ENCODE peak calls at places on chromosomes 11 and 22, in four cellular contexts. C is tibial artery, R is tibial nerve, D is Panc1. U is an unnamed sample.

GRCh38 chr22:50169181-50169759 is 1.3 kb upstream of the PANX2 start:
- DNase-seq in R (no peak), D (no peak), C (no peak), U (no peak)

GRCh38 chr11:73463359-73463758 is 87.2 kb downstream of the RELT start:
- DNase-seq in C (no peak), R (no peak), D (no peak), U (no peak)

GRCh38 chr11:14818779-14819178 is 73.3 kb downstream of the CYP2R1 start:
- DNase-seq in R (no peak), C (no peak), D (no peak), U (no peak)

GRCh38 chr22:17587631-17588030 is 24.3 kb downstream of the SLC25A18 start:
- DNase-seq in C (no peak), R (no peak), D (no peak), U (no peak)

GRCh38 chr11:58922475-58922874 is 16.8 kb upstream of the GLYATL1 start:
- DNase-seq in R (no peak), D (no peak), C (no peak), U (no peak)

GRCh38 chr11:3222941-3223905 is 4.6 kb upstream of the MRGPRG start:
- DNase-seq in C (peak), D (no peak), R (no peak), U (no peak)

GRCh38 chr11:64313491-64314145 is 3.7 kb downstream of the TRMT112 start:
- DNase-seq in R (no peak), C (peak), D (no peak), U (no peak)

GRCh38 chr22:18091916-18092526 is 14.2 kb downstream of the PEX26 start:
- DNase-seq in R (peak), D (no peak), C (no peak), U (no peak)

GRCh38 chr11:128437137-128437536 is 150.2 kb downstream of the ETS1 start:
- DNase-seq in R (no peak), C (no peak), D (no peak), U (no peak)

GRCh38 chr11:128467610-128468041 is 119.7 kb downstream of the ETS1 start:
- DNase-seq in R (no peak), C (peak), D (peak), U (peak)

GRCh38 chr11:57249384-57250319 is 12.6 kb upstream of the APLNR start:
- DNase-seq in D (peak), R (peak), C (no peak), U (peak)

GRCh38 chr11:9090488-9091043 is 833 bp downstream of the SCUBE2 start:
- DNase-seq in C (no peak), R (no peak), D (no peak), U (no peak)

GRCh38 chr22:17972385-17973181 is 51.8 kb downstream of the MICAL3 start:
- DNase-seq in C (no peak), R (no peak), D (no peak), U (peak)

GRCh38 chr11:14981507-14981906 is 9.4 kb upstream of the CALCA start:
- DNase-seq in C (no peak), R (no peak), D (no peak), U (no peak)

GRCh38 chr11:77542296-77542695 is 47.5 kb upstream of the AQP11 start:
- DNase-seq in R (no peak), C (no peak), D (no peak), U (no peak)

GRCh38 chr11:123057604-123058305 is 4.2 kb downstream of the HSPA8 start:
- DNase-seq in C (no peak), D (no peak), R (no peak), U (no peak)

GRCh38 chr11:116537121-116537520 is 235.7 kb downstream of the BUD13 start:
- DNase-seq in R (no peak), C (peak), D (no peak), U (no peak)

GRCh38 chr22:46143491-46144147 is 6.7 kb upstream of the PPARA start:
- DNase-seq in D (no peak), C (peak), R (no peak), U (no peak)

GRCh38 chr11:94519478-94520084 is 7.3 kb downstream of the C11orf97 start:
- DNase-seq in C (no peak), D (no peak), R (peak), U (no peak)

GRCh38 chr22:46678785-46679700 is 58.9 kb downstream of the GRAMD4 start:
- DNase-seq in R (no peak), D (no peak), C (no peak), U (no peak)

GRCh38 chr11:74014880-74015279 is 6.0 kb upstream of the UCP3 start:
- DNase-seq in C (no peak), R (no peak), D (no peak), U (no peak)

GRCh38 chr11:35861191-35861590 is 82.7 kb upstream of the LDLRAD3 start:
- DNase-seq in D (no peak), C (no peak), R (no peak), U (no peak)

GRCh38 chr22:45538284-45538683 is 35.6 kb downstream of the FBLN1 start:
- DNase-seq in C (peak), R (no peak), D (no peak), U (no peak)

GRCh38 chr22:32558681-32559355 is 84.2 kb downstream of the FBXO7 start:
- DNase-seq in R (peak), D (peak), C (peak), U (no peak)

GRCh38 chr11:8080674-8081590 is at the start of gene TUB:
- DNase-seq in D (no peak), R (no peak), C (no peak), U (no peak)

GRCh38 chr22:46845281-46846153 is 83.1 kb downstream of the TBC1D22A start:
- DNase-seq in R (no peak), D (no peak), C (no peak), U (no peak)

GRCh38 chr11:79809487-79809886 is 368.7 kb upstream of the TENM4 start:
- DNase-seq in R (no peak), C (no peak), D (no peak), U (no peak)

GRCh38 chr11:56152333-56152732 is 7.8 kb downstream of the OR8K5 start:
- DNase-seq in D (no peak), C (no peak), R (no peak), U (no peak)

GRCh38 chr11:35856259-35856658 is 87.6 kb upstream of the LDLRAD3 start:
- DNase-seq in D (no peak), C (no peak), R (no peak), U (no peak)

GRCh38 chr11:117284053-117284452 is 7.1 kb upstream of the BACE1-AS start:
- DNase-seq in D (no peak), R (no peak), C (no peak), U (no peak)

GRCh38 chr11:119671048-119671447 is 58.0 kb downstream of the NECTIN1 start:
- DNase-seq in C (no peak), R (peak), D (no peak), U (peak)

GRCh38 chr11:64340671-64341335 is 799 bp downstream of the CCDC88B start:
- DNase-seq in R (peak), C (peak), D (no peak), U (no peak)

GRCh38 chr11:92960886-92961285 is 8.6 kb upstream of the MTNR1B start:
- DNase-seq in D (no peak), C (no peak), R (no peak), U (no peak)

GRCh38 chr11:44625759-44626523 is 60.5 kb downstream of the CD82 start:
- DNase-seq in R (no peak), D (no peak), C (peak), U (no peak)

GRCh38 chr11:17214338-17214737 is 6.6 kb upstream of the PIK3C2A start:
- DNase-seq in C (no peak), R (no peak), D (no peak), U (no peak)

GRCh38 chr22:24727218-24727851 is 47.2 kb downstream of the PIWIL3 start:
- DNase-seq in R (peak), D (peak), C (no peak), U (peak)

GRCh38 chr11:45500457-45500856 is 165.0 kb downstream of the CHST1 start:
- DNase-seq in D (no peak), R (no peak), C (no peak), U (no peak)

GRCh38 chr22:42433754-42434153 is 1.6 kb upstream of the NFAM1 start:
- DNase-seq in R (no peak), C (no peak), D (no peak), U (no peak)

GRCh38 chr22:42432818-42433217 is 615 bp upstream of the NFAM1 start:
- DNase-seq in C (no peak), R (no peak), D (no peak), U (no peak)

GRCh38 chr22:42431401-42432019 is 693 bp downstream of the NFAM1 start:
- DNase-seq in R (no peak), C (no peak), D (no peak), U (no peak)

GRCh38 chr22:42430486-42431125 is 1.6 kb downstream of the NFAM1 start:
- DNase-seq in D (no peak), R (peak), C (no peak), U (no peak)

DNA sequence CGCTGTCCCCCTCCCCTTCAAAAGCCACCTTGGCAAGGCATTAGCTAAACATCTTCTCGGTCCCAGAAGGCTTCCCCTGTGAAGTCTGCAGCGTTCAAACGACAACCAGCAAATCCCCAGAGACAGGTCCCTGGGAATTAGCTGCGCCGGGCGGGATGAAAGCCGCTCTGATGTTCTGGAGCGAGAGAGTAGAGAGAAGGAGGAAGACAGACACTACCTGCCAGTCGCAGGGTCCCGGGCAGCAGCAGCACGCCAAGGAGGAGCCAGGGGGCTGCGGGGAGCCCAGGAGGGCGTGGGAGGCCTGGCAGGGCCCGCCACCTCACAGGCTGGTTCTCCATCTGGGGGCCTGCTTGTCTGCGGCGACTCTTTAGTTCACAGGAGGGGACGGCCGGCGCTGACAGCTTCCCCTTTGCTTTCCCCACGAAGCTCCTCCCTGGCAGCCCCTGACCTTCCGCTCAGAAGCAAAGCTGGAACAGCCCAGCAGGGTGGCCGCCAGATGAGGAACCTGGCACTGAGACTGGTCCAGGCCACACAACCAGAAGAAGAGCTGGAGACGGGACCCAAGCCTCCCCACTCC is at the start of gene NFAM1:
- DNase-seq in R (no peak), C (peak), D (no peak), U (no peak)
- H3K4me3 ChIP-seq in R (peak), C (peak), D (no peak), U (no peak)

GRCh38 chr11:67293090-67293489 is 4.0 kb downstream of the ANKRD13D start:
- DNase-seq in C (no peak), D (no peak), R (no peak), U (no peak)
- TF ChIP-seq CTCF in C (no peak), D (no peak), R (no peak), U (no peak)

GRCh38 chr11:13013054-13013488 is 4.0 kb downstream of the RASSF10 start:
- DNase-seq in C (no peak), D (no peak), R (no peak), U (no peak)

GRCh38 chr11:13010737-13011342 is 1.7 kb downstream of the RASSF10 start:
- DNase-seq in R (no peak), D (no peak), C (no peak), U (no peak)

GRCh38 chr11:13009921-13010736 is 1.0 kb downstream of the RASSF10 start:
- DNase-seq in D (no peak), R (no peak), C (no peak), U (no peak)

GRCh38 chr11:13012037-13012693 is 3.0 kb downstream of the RASSF10 start:
- DNase-seq in D (no peak), R (no peak), C (no peak), U (no peak)

GRCh38 chr11:13011366-13012036 is 2.4 kb downstream of the RASSF10 start:
- DNase-seq in R (no peak), C (no peak), D (no peak), U (no peak)
- H3K4me3 ChIP-seq in R (no peak), C (no peak), D (no peak), U (no peak)

GRCh38 chr11:22115470-22116037 is 77.3 kb upstream of the ANO5 start:
- DNase-seq in C (no peak), R (no peak), D (no peak), U (no peak)
- TF ChIP-seq CTCF in C (no peak), R (no peak), D (no peak), U (no peak)

DNA sequence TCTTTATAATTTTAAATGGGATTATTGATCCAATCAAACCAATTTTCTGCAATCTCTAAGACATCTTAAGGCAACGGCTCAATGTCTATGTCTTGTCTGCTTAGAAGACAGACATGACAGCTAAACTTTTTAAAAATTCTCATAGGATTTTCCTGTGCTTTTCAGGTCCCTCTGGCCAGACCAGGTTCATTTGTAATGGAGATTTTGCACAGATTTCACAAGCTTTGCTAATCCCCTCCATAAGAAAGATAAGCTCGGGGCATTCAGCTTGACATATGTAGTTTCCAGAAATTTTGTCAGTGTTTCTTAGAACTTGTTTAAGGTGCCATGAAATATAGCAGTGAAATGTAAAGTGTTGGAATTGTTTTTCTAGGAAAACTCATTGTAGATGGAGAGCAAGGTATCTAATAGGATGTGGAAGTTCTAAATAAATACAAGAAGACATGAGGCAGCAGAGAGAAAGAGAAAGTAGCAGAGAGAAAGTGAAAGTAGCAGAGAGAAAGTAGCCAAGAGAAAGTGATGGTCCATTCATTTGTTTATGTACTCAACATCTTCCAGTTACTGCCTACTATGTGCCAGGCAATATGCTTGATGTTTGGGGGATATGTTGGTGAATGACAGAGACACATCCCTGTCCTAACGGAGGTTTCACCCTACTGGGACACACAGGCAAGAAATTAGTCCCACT is 219.1 kb upstream of the ARHGAP42 start:
- DNase-seq in R (no peak), D (no peak), C (no peak), U (no peak)
- H3K4me3 ChIP-seq in R (no peak), D (no peak), C (no peak), U (no peak)

GRCh38 chr11:27501102-27501501 is 5.5 kb downstream of the LIN7C start:
- DNase-seq in R (no peak), D (no peak), C (no peak), U (no peak)

GRCh38 chr11:27497911-27498310 is 8.7 kb downstream of the LIN7C start:
- DNase-seq in D (no peak), R (no peak), C (no peak), U (no peak)

GRCh38 chr11:27496461-27496860 is 10.1 kb downstream of the LIN7C start:
- DNase-seq in R (no peak), D (no peak), C (no peak), U (no peak)

GRCh38 chr11:27495710-27496300 is 10.8 kb downstream of the LIN7C start:
- DNase-seq in R (no peak), C (no peak), D (no peak), U (no peak)

GRCh38 chr11:27497284-27497866 is 9.2 kb downstream of the LIN7C start:
- DNase-seq in R (no peak), C (no peak), D (no peak), U (no peak)
- TF ChIP-seq CTCF in R (peak), C (peak), D (peak), U (peak)